ENCODE peak calls at places on chromosomes 6 and 20, in eight cellular contexts. A is A549; H is mesothelial cell of epicardium; B is fibroblast of pulmonary artery; M is Panc1; O is brain microvascular endothelial cell; E is CD4-positive, alpha-beta T cell; D is WTC11. T is an unnamed sample.

GRCh38 chr6:28803337-28803709 is 120.5 kb downstream of the TRIM27 start:
- DNase-seq in A (no peak), H (no peak), B (no peak), M (no peak), O (no peak), E (no peak), D (no peak), T (no peak)

GRCh38 chr20:46031701-46032254 is 2.8 kb downstream of the SLC12A5 start:
- DNase-seq in A (no peak), H (no peak), B (no peak), M (no peak), O (no peak), E (no peak), D (peak), T (no peak)

GRCh38 chr20:45433316-45433715 is 17.4 kb downstream of the PIGT start:
- DNase-seq in A (no peak), H (no peak), B (peak), M (no peak), O (no peak), E (no peak), D (no peak), T (no peak)

GRCh38 chr6:2770171-2770570 is 5.0 kb downstream of the WRNIP1 start:
- DNase-seq in A (no peak), H (no peak), B (no peak), M (no peak), O (no peak), E (no peak), D (no peak), T (no peak)

GRCh38 chr6:18048953-18049630 is 61.7 kb upstream of the KIF13A start:
- DNase-seq in A (no peak), H (no peak), B (no peak), M (no peak), O (no peak), E (no peak), D (no peak), T (no peak)

GRCh38 chr6:72203983-72204382 is 317.6 kb downstream of the RIMS1 start:
- DNase-seq in A (no peak), H (no peak), B (no peak), M (no peak), O (no peak), E (no peak), D (no peak), T (no peak)

GRCh38 chr6:127191716-127192115 is 73.2 kb downstream of the RSPO3 start:
- DNase-seq in A (no peak), H (no peak), B (peak), M (no peak), O (no peak), E (no peak), D (no peak), T (no peak)

GRCh38 chr20:32823078-32823477 is 3.3 kb downstream of the MAPRE1 start:
- DNase-seq in A (no peak), H (no peak), B (peak), M (no peak), O (peak), E (no peak), D (no peak), T (no peak)

GRCh38 chr20:44728835-44729342 is 13.7 kb downstream of the CCN5 start:
- DNase-seq in A (peak), H (no peak), B (peak), M (peak), O (peak), E (no peak), D (peak), T (no peak)

GRCh38 chr20:59670786-59671492 is 66.6 kb downstream of the PHACTR3 start:
- DNase-seq in A (no peak), H (no peak), B (no peak), M (no peak), O (no peak), E (no peak), D (no peak), T (peak)

GRCh38 chr20:59673998-59674445 is 69.7 kb downstream of the PHACTR3 start:
- DNase-seq in A (no peak), H (no peak), B (no peak), M (no peak), O (no peak), E (no peak), D (no peak), T (no peak)

GRCh38 chr20:59671661-59672471 is 67.5 kb downstream of the PHACTR3 start:
- DNase-seq in A (no peak), H (no peak), B (no peak), M (no peak), O (no peak), E (no peak), D (no peak), T (peak)

GRCh38 chr20:59673288-59673997 is 69.1 kb downstream of the PHACTR3 start:
- DNase-seq in A (no peak), H (no peak), B (no peak), M (no peak), O (no peak), E (no peak), D (no peak), T (no peak)

GRCh38 chr20:59672576-59672975 is 68.2 kb downstream of the PHACTR3 start:
- DNase-seq in A (no peak), H (no peak), B (no peak), M (no peak), O (no peak), E (no peak), D (no peak), T (no peak)
- TF ChIP-seq CTCF in A (no peak), H (no peak), B (no peak), M (no peak), O (no peak), E (no peak), D (no peak), T (no peak)

GRCh38 chr20:22385602-22386299 is 198.6 kb downstream of the FOXA2 start:
- DNase-seq in A (peak), H (no peak), B (peak), M (no peak), O (no peak), E (no peak), D (no peak), T (no peak)
- TF ChIP-seq CTCF in A (peak), H (no peak), B (peak), M (peak), O (no peak), E (no peak), D (no peak), T (peak)

GRCh38 chr6:42819803-42820508 is 38.1 kb downstream of the BICRAL start:
- DNase-seq in A (peak), H (no peak), B (peak), M (no peak), O (no peak), E (no peak), D (no peak), T (no peak)
- TF ChIP-seq CTCF in A (no peak), H (no peak), B (peak), M (no peak), O (peak), E (no peak), D (no peak), T (peak)

GRCh38 chr6:36873115-36873514 is 1.5 kb downstream of the PPIL1 start:
- DNase-seq in A (no peak), H (no peak), B (no peak), M (no peak), O (no peak), E (no peak), D (no peak), T (no peak)

GRCh38 chr6:36874443-36875249 is at the start of gene PPIL1:
- DNase-seq in A (peak), H (peak), B (peak), M (peak), O (peak), E (peak), D (peak), T (peak)

GRCh38 chr6:36875250-36875633 is 639 bp upstream of the PPIL1 start:
- DNase-seq in A (no peak), H (no peak), B (no peak), M (no peak), O (no peak), E (no peak), D (no peak), T (no peak)

GRCh38 chr6:36874016-36874442 is 574 bp downstream of the PPIL1 start:
- DNase-seq in A (peak), H (no peak), B (peak), M (no peak), O (no peak), E (no peak), D (no peak), T (no peak)

GRCh38 chr6:36873612-36874011 is 991 bp downstream of the PPIL1 start:
- DNase-seq in A (peak), H (no peak), B (no peak), M (no peak), O (no peak), E (no peak), D (no peak), T (no peak)
- TF ChIP-seq CTCF in A (no peak), H (no peak), B (peak), M (peak), O (peak), E (no peak), D (no peak), T (peak)

DNA sequence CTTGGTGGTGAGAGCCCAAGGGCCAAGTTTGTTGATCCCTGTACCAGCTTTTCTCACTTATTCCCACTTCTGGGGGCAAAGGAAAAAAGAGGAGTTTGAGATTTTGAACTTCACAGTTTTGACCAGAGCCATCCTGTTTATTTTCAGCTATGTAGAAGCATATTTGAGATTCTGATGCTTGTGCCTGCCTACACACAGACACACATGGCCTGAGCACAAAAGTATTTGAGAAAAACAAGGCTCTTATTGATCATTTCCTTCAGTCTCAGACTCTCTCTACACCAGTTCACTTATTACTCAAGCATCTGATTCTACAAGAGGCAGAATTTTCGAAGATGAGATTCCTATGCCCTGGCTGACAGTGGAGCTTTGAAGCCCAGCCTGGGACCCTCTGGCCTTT is 100.7 kb downstream of the TCP11 start:
- DNase-seq in A (no peak), H (no peak), B (no peak), M (no peak), O (no peak), E (no peak), D (no peak), T (no peak)
- TF ChIP-seq CTCF in A (no peak), H (no peak), B (no peak), M (no peak), O (no peak), E (no peak), D (no peak), T (no peak)

DNA sequence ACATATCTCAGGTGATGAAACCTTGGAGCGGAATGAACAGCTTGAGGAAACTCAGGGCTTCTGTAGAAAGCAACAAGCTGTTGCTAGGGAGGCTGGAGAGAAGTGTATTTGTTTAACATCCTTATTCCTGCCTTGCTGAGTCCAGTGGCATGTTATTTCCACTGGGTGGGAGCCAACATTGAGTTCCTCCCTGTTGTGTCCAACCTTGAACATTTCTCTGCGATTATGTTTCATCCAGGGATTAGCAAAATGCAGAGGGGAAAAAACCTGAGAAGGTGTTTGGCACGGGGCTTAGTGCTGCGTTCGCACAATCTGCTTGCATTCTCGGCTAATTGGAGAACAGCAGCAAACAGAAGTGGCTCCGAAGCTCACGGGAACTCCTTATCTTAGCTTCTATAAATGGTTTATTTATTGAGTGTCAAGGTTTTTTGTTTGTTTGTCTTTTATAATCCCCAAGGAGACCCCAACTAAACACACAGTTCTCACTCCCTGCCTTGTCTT is 412.7 kb downstream of the CDC5L start:
- DNase-seq in A (peak), H (no peak), B (peak), M (no peak), O (peak), E (no peak), D (no peak), T (no peak)
- TF ChIP-seq CTCF in A (no peak), H (no peak), B (peak), M (no peak), O (no peak), E (no peak), D (no peak), T (no peak)

GRCh38 chr6:33085627-33086026 is 9.8 kb downstream of the HLA-DPB1 start:
- DNase-seq in A (no peak), H (no peak), B (no peak), M (no peak), O (no peak), E (no peak), D (no peak), T (no peak)

GRCh38 chr6:33080127-33081089 is 4.6 kb downstream of the HLA-DPB1 start:
- DNase-seq in A (no peak), H (no peak), B (peak), M (no peak), O (peak), E (no peak), D (peak), T (no peak)

GRCh38 chr6:33081098-33081824 is 5.5 kb downstream of the HLA-DPB1 start:
- DNase-seq in A (no peak), H (no peak), B (no peak), M (no peak), O (no peak), E (no peak), D (no peak), T (no peak)

GRCh38 chr6:33079575-33079974 is 3.8 kb downstream of the HLA-DPB1 start:
- DNase-seq in A (no peak), H (no peak), B (no peak), M (no peak), O (no peak), E (no peak), D (no peak), T (no peak)

GRCh38 chr6:33082702-33083101 is 6.9 kb downstream of the HLA-DPB1 start:
- DNase-seq in A (peak), H (no peak), B (no peak), M (no peak), O (no peak), E (no peak), D (peak), T (no peak)
- TF ChIP-seq CTCF in A (peak), H (peak), B (no peak), M (peak), O (peak), E (peak), D (peak), T (peak)

GRCh38 chr6:30060982-30061765 is at the start of gene POLR1H:
- DNase-seq in A (peak), H (peak), B (peak), M (peak), O (peak), E (peak), D (peak), T (peak)
- TF ChIP-seq CTCF in A (no peak), H (no peak), B (no peak), M (no peak), O (peak), E (no peak), D (no peak), T (peak)

DNA sequence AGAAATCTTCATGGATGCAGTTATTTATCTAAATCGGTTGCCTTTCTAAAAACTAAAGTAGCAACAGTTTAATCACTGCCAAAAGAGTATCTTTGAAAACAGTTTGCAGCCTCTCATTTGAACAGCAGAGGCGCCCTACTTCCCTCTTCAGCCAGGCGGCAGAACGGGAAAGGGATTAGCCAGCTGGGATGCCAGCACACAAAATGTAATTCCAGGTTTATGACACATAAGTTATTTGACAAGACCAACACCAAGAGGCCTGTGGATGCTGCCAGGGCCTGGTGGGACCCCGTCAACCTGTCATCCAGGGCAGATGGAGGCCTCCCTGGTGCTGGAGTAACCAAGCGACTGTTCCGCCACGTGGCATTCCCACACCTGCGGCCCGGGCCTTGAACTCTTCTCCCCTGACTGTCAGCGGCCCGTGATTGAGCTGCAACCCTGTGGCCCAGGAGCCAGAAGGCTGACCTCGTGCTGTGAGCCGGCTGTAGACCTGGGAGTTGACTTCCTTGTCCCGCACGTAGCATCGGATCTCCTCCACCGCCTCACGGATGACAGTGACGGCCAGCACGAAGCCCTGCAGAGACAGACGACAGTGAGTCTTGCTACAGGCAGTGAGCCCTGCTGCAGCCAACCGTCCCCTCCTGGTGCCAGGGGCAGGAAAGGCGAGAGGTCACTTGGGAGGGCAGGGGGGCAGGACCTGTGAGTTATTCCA is 55.5 kb downstream of the ATP9A start:
- DNase-seq in A (peak), H (no peak), B (peak), M (no peak), O (peak), E (no peak), D (peak), T (peak)
- TF ChIP-seq CTCF in A (peak), H (peak), B (peak), M (peak), O (peak), E (no peak), D (peak), T (peak)

GRCh38 chr20:63572788-63573738 is 976 bp downstream of the HELZ2 start:
- DNase-seq in A (peak), H (no peak), B (no peak), M (no peak), O (no peak), E (no peak), D (peak), T (no peak)
- TF ChIP-seq CTCF in A (peak), H (peak), B (peak), M (peak), O (peak), E (no peak), D (no peak), T (peak)

T was measured in type B pancreatic cell.